ENCODE peak calls at places on chromosomes 16 and 17, in eight cellular contexts. E is Panc1; K is CD4-positive, alpha-beta memory T cell; F is endothelial cell of umbilical vein; Y is DND-41; W is IMR-90; Z is RWPE2; S is body of pancreas. O is an unnamed sample.

GRCh38 chr16:85639529-85640253 is 26.6 kb downstream of the GSE1 start:
- DNase-seq in E (no peak), K (no peak), F (no peak), Y (no peak), W (no peak), Z (no peak), S (peak; percentile 87), O (no peak)

GRCh38 chr16:68244481-68244902 is 681 bp upstream of the PLA2G15 start:
- DNase-seq in E (no peak), K (no peak), F (no peak), Y (no peak), W (no peak), Z (no peak), S (no peak), O (no peak)

GRCh38 chr17:28811594-28812135 is 30.9 kb downstream of the FAM222B start:
- DNase-seq in E (peak; percentile 18), K (no peak), F (peak; percentile 74), Y (no peak), W (peak; percentile 21), Z (no peak), S (no peak), O (peak; percentile 26)

GRCh38 chr16:53865492-53865863 is 161.5 kb downstream of the FTO start:
- DNase-seq in E (no peak), K (no peak), F (peak; percentile 73), Y (no peak), W (no peak), Z (no peak), S (no peak), O (no peak)

GRCh38 chr17:31900877-31901276 is 631 bp downstream of the UTP6 start:
- DNase-seq in E (no peak), K (no peak), F (no peak), Y (no peak), W (peak; percentile 25), Z (no peak), S (no peak), O (no peak)

GRCh38 chr16:21950782-21951521 is 2.2 kb upstream of the UQCRC2 start:
- DNase-seq in E (peak; percentile 12), K (peak; percentile 31), F (peak; percentile 48), Y (peak; percentile 19), W (peak; percentile 37), Z (no peak), S (peak; percentile 19), O (peak; percentile 29)

GRCh38 chr16:71389330-71389729 is 30.8 kb downstream of the CALB2 start:
- DNase-seq in E (no peak), K (no peak), F (no peak), Y (no peak), W (no peak), Z (no peak), S (no peak), O (no peak)

GRCh38 chr17:29077320-29077719 is 34.4 kb downstream of the PIPOX start:
- DNase-seq in E (no peak), K (no peak), F (no peak), Y (no peak), W (no peak), Z (no peak), S (no peak), O (no peak)

GRCh38 chr17:4514206-4514605 is 15.5 kb downstream of the SPNS2 start:
- DNase-seq in E (no peak), K (no peak), F (no peak), Y (no peak), W (no peak), Z (no peak), S (peak; percentile 75), O (no peak)

GRCh38 chr17:49972486-49973270 is 3.7 kb downstream of the DLX4 start:
- DNase-seq in E (no peak), K (no peak), F (no peak), Y (no peak), W (no peak), Z (no peak), S (no peak), O (no peak)
- H3K4me3 ChIP-seq in E (no peak overlapping the region), K (no peak overlapping the region), F (no peak overlapping the region), Y (no peak overlapping the region), W (no peak overlapping the region), Z (no peak overlapping the region), S (no peak overlapping the region), O (no peak overlapping the region)

DNA sequence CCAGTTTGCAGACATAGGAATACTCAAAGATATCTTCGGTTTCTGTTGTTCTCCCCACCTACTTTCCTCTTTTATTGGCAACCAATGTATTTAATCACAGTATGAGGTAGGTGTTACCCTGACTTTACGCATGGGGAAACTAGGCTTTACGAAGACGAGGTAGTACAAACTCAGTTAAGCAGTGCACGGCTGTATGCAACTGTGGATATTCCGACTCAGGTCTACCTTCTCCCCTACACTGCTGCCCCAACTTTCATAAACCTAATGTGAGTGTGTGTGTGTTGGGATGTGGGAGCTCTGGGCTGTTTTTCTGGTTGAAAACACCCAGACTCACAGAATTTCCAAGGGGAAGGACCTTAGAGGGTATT is 1.2 kb upstream of the GPT2 start:
- DNase-seq in E (no peak), K (no peak), F (no peak), Y (no peak), W (no peak), Z (no peak), S (no peak), O (no peak)
- H3K4me1 ChIP-seq in E (peaks cover 6% of the 10 kb centered on the region), K (peaks cover 10% of the 10 kb centered on the region), F (peaks cover 8% of the 10 kb centered on the region), Y (no peaks in the 10 kb centered on the region), W (peaks cover 13% of the 10 kb centered on the region), Z (peaks cover 17% of the 10 kb centered on the region), S (peaks cover 58% of the 10 kb centered on the region), O (no peaks in the 10 kb centered on the region)

DNA sequence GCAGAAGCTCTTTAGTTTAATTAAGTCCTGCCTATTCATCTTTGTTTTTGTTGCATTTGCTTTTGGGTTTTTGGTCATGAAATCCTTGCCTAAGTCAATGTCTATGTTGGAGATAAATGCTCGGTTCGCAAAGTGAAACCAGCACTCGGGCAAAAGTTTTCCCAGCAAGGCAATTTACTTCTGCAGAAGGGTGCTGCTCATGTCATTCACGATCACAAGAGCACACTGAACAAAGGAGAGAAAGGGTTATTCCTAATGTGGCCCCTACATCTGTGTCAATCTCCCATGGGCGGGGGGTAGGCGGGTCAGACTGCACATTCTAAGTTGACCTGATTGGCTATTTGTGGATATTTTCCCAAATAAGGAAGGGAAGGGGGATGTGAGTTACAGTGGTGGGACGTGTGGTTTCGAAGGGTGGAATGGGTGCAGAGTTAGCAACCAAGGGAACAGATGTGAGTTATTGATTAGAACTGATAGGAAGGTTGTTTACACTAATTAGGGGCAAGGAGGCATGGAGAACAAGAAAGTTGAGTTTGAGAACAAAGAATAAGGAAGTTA is 23.0 kb downstream of the ATF7IP2 start:
- DNase-seq in E (no peak), K (no peak), F (peak; percentile 8), Y (peak; percentile 12), W (no peak), Z (no peak), S (no peak), O (no peak)
- H3K9me3 ChIP-seq in E (peaks cover 20% of the 10 kb centered on the region), K (no peaks in the 10 kb centered on the region), F (no peaks in the 10 kb centered on the region), Y (peaks cover 33% of the 10 kb centered on the region), W (peaks cover 10% of the 10 kb centered on the region), Z (peaks cover 5% of the 10 kb centered on the region), S (no peaks in the 10 kb centered on the region), O (peaks cover 21% of the 10 kb centered on the region)

GRCh38 chr17:82230627-82231311 is 1.9 kb downstream of the SLC16A3 start:
- DNase-seq in E (no peak), K (peak; percentile 42), F (peak; percentile 75), Y (no peak), W (peak; percentile 81), Z (no peak), S (peak; percentile 73), O (no peak)
- H3K4me3 ChIP-seq in E (peak overlapping the region; percentile 97), K (peak overlapping the region; percentile 32), F (peak overlapping the region; percentile 53), Y (no peak overlapping the region), W (peak overlapping the region; percentile 98), Z (peak overlapping the region; percentile 99), S (no peak overlapping the region), O (peak overlapping the region; percentile 35)